ENCODE peak calls at places on chromosomes 5 and 9, in seven cellular contexts. O is spleen, X is PC-3, J is NCI-H774, L is cerebellar cortex, B is HepG2, G is HTR-8/SVneo. F is an unnamed sample.

GRCh38 chr9:131835132-131835910 is 95.4 kb upstream of the RAPGEF1 start:
- DNase-seq in O (no peak), X (no peak), J (no peak), L (no peak), B (no peak), G (no peak), F (no peak)

GRCh38 chr9:88025411-88026132 is 51.2 kb upstream of the CDK20 start:
- DNase-seq in O (no peak), X (no peak), J (no peak), L (no peak), B (no peak), G (no peak), F (no peak)

GRCh38 chr9:99822596-99823391 is 1.1 kb downstream of the NR4A3 start:
- DNase-seq in O (peak; percentile 85), X (peak; percentile 37), J (peak; percentile 17), L (peak; percentile 50), B (peak; percentile 9), G (peak; percentile 21), F (peak; percentile 43)

GRCh38 chr9:96245399-96245798 is 56.6 kb downstream of the HSD17B3 start:
- DNase-seq in O (no peak), X (no peak), J (no peak), L (no peak), B (no peak), G (no peak), F (no peak)

GRCh38 chr5:20606006-20606405 is 618.0 kb upstream of the CDH18 start:
- DNase-seq in O (no peak), X (no peak), J (no peak), L (no peak), B (no peak), G (no peak), F (no peak)

GRCh38 chr5:179224741-179225140 is 120.5 kb downstream of the ADAMTS2 start:
- DNase-seq in O (peak; percentile 40), X (no peak), J (no peak), L (no peak), B (no peak), G (no peak), F (no peak)

GRCh38 chr9:121267689-121268597 is at the start of gene GSN:
- DNase-seq in O (peak; percentile 96), X (peak; percentile 50), J (peak; percentile 66), L (peak; percentile 40), B (peak; percentile 47), G (no peak), F (no peak)

GRCh38 chr5:171606414-171607024 is 179.1 kb upstream of the SMIM23 start:
- DNase-seq in O (no peak), X (peak; percentile 27), J (no peak), L (no peak), B (no peak), G (no peak), F (no peak)

GRCh38 chr9:120856700-120857099 is 14.0 kb upstream of the PSMD5 start:
- DNase-seq in O (no peak), X (no peak), J (peak; percentile 27), L (peak; percentile 38), B (no peak), G (no peak), F (no peak)

GRCh38 chr5:124477577-124477976 is 268.9 kb downstream of the ZNF608 start:
- DNase-seq in O (no peak), X (no peak), J (no peak), L (peak; percentile 47), B (no peak), G (no peak), F (no peak)

GRCh38 chr5:127012933-127013332 is 17.4 kb downstream of the MARCHF3 start:
- DNase-seq in O (no peak), X (no peak), J (no peak), L (no peak), B (no peak), G (no peak), F (no peak)

GRCh38 chr9:123982535-123982934 is 29.0 kb upstream of the LHX2 start:
- DNase-seq in O (no peak), X (no peak), J (no peak), L (no peak), B (no peak), G (no peak), F (no peak)

GRCh38 chr5:178296066-178296465 is 63.5 kb upstream of the PHYKPL start:
- DNase-seq in O (peak; percentile 28), X (no peak), J (no peak), L (no peak), B (no peak), G (no peak), F (no peak)

GRCh38 chr5:135072357-135073247 is 38.6 kb upstream of the PITX1 start:
- DNase-seq in O (peak; percentile 50), X (no peak), J (peak; percentile 52), L (no peak), B (no peak), G (no peak), F (no peak)

GRCh38 chr9:95035846-95036245 is 281.7 kb downstream of the FANCC start:
- DNase-seq in O (no peak), X (no peak), J (no peak), L (no peak), B (no peak), G (no peak), F (no peak)

GRCh38 chr5:111072949-111073682 is 1.6 kb downstream of the TSLP start:
- DNase-seq in O (peak; percentile 85), X (no peak), J (no peak), L (no peak), B (no peak), G (peak; percentile 28), F (peak; percentile 31)

GRCh38 chr9:33448159-33448511 is 742 bp upstream of the AQP3 start:
- DNase-seq in O (no peak), X (no peak), J (no peak), L (no peak), B (no peak), G (no peak), F (no peak)

GRCh38 chr9:103798620-103799019 is 295.5 kb upstream of the SMC2 start:
- DNase-seq in O (no peak), X (peak; percentile 43), J (peak; percentile 27), L (no peak), B (peak; percentile 1), G (peak; percentile 36), F (no peak)

GRCh38 chr5:181173420-181174342 is 26.3 kb downstream of the OR2V2 start:
- DNase-seq in O (no peak), X (peak; percentile 80), J (no peak), L (no peak), B (peak; percentile 39), G (no peak), F (peak; percentile 35)

GRCh38 chr9:97500263-97500662 is 1.2 kb upstream of the TMOD1 start:
- DNase-seq in O (no peak), X (no peak), J (no peak), L (peak; percentile 29), B (no peak), G (no peak), F (no peak)

GRCh38 chr5:115738807-115739206 is 77.7 kb downstream of the CDO1 start:
- DNase-seq in O (no peak), X (no peak), J (peak; percentile 19), L (no peak), B (peak; percentile 37), G (no peak), F (no peak)

GRCh38 chr9:90942555-90942954 is 140.9 kb downstream of the SYK start:
- DNase-seq in O (no peak), X (no peak), J (no peak), L (no peak), B (no peak), G (peak; percentile 34), F (no peak)

GRCh38 chr9:9893837-9894236 is 719.0 kb downstream of the PTPRD start:
- DNase-seq in O (no peak), X (no peak), J (no peak), L (no peak), B (no peak), G (no peak), F (no peak)

GRCh38 chr9:123763910-123764588 is 165.9 kb downstream of the DENND1A start:
- DNase-seq in O (no peak), X (no peak), J (no peak), L (no peak), B (no peak), G (peak; percentile 17), F (no peak)

GRCh38 chr9:71901695-71902094 is 9.3 kb downstream of the ABHD17B start:
- DNase-seq in O (no peak), X (no peak), J (no peak), L (no peak), B (no peak), G (no peak), F (no peak)

GRCh38 chr9:79809931-79810330 is 238.2 kb downstream of the TLE4 start:
- DNase-seq in O (no peak), X (peak; percentile 71), J (no peak), L (no peak), B (no peak), G (peak; percentile 64), F (no peak)

GRCh38 chr5:127739807-127740384 is 36.7 kb downstream of the CCDC192 start:
- DNase-seq in O (no peak), X (no peak), J (no peak), L (no peak), B (no peak), G (no peak), F (no peak)

GRCh38 chr9:107907715-107908114 is 418.1 kb upstream of the KLF4 start:
- DNase-seq in O (no peak), X (no peak), J (no peak), L (no peak), B (no peak), G (no peak), F (no peak)

GRCh38 chr5:37695651-37696050 is 144.2 kb downstream of the GDNF start:
- DNase-seq in O (no peak), X (no peak), J (no peak), L (no peak), B (no peak), G (no peak), F (no peak)

GRCh38 chr5:134614461-134615085 is 18.1 kb downstream of the SAR1B start:
- DNase-seq in O (no peak), X (no peak), J (no peak), L (no peak), B (no peak), G (no peak), F (no peak)

GRCh38 chr5:77369566-77369965 is 122.5 kb downstream of the WDR41 start:
- DNase-seq in O (no peak), X (no peak), J (no peak), L (no peak), B (no peak), G (no peak), F (no peak)

GRCh38 chr9:122812736-122813135 is 12.8 kb downstream of the OR1K1 start:
- DNase-seq in O (no peak), X (no peak), J (no peak), L (peak; percentile 80), B (no peak), G (no peak), F (no peak)

GRCh38 chr9:137301086-137301947 is 754 bp downstream of the NRARP start:
- DNase-seq in O (no peak), X (peak; percentile 64), J (peak; percentile 72), L (peak; percentile 48), B (no peak), G (peak; percentile 49), F (no peak)

GRCh38 chr5:124157320-124157719 is 589.1 kb downstream of the ZNF608 start:
- DNase-seq in O (no peak), X (no peak), J (no peak), L (no peak), B (no peak), G (no peak), F (no peak)

F was measured in CD4-positive, alpha-beta T cell.